ENCODE peak calls at places on chromosomes 4 and X, in four cellular contexts. One of them, this sample, is unnamed.

GRCh38 chrX:319579-320125 is 1.1 kb upstream of the GTPBP6 start:
- DNase-seq in NCI-H510A treated with DMSO at 0.1 percent for 48 hours: no peak
- DNase-seq in head of caudate nucleus: peak
- DNase-seq in GM12891: no peak
- DNase-seq in this sample: no peak

GRCh38 chr4:2186133-2186864 is 55.6 kb downstream of the HAUS3 start:
- DNase-seq in NCI-H510A treated with DMSO at 0.1 percent for 48 hours: peak
- DNase-seq in head of caudate nucleus: no peak
- DNase-seq in GM12891: no peak
- DNase-seq in this sample: peak

GRCh38 chr4:94757192-94758140 is at the start of gene BMPR1B:
- DNase-seq in NCI-H510A treated with DMSO at 0.1 percent for 48 hours: no peak
- DNase-seq in head of caudate nucleus: peak
- DNase-seq in GM12891: no peak
- DNase-seq in this sample: peak

GRCh38 chr4:10088135-10089010 is 28.2 kb downstream of the WDR1 start:
- DNase-seq in NCI-H510A treated with DMSO at 0.1 percent for 48 hours: no peak
- DNase-seq in GM12891: no peak
- DNase-seq in head of caudate nucleus: no peak
- DNase-seq in this sample: no peak

GRCh38 chrX:115560211-115560977 is 580 bp upstream of the PLS3 start:
- DNase-seq in head of caudate nucleus: no peak
- DNase-seq in NCI-H510A treated with DMSO at 0.1 percent for 48 hours: peak
- DNase-seq in GM12891: no peak
- DNase-seq in this sample: peak

GRCh38 chrX:129823115-129823514 is 20.6 kb downstream of the ZDHHC9 start:
- DNase-seq in head of caudate nucleus: no peak
- DNase-seq in GM12891: no peak
- DNase-seq in NCI-H510A treated with DMSO at 0.1 percent for 48 hours: no peak
- DNase-seq in this sample: no peak

GRCh38 chrX:137915466-137915865 is 349.5 kb downstream of the ZIC3 start:
- DNase-seq in GM12891: no peak
- DNase-seq in NCI-H510A treated with DMSO at 0.1 percent for 48 hours: no peak
- DNase-seq in head of caudate nucleus: no peak
- DNase-seq in this sample: no peak

GRCh38 chrX:119121341-119121740 is 6.3 kb downstream of the KIAA1210 start:
- DNase-seq in NCI-H510A treated with DMSO at 0.1 percent for 48 hours: no peak
- DNase-seq in head of caudate nucleus: no peak
- DNase-seq in GM12891: no peak
- DNase-seq in this sample: no peak

GRCh38 chr4:48012819-48013218 is 3.7 kb downstream of the CNGA1 start:
- DNase-seq in NCI-H510A treated with DMSO at 0.1 percent for 48 hours: no peak
- DNase-seq in GM12891: no peak
- DNase-seq in head of caudate nucleus: no peak
- DNase-seq in this sample: no peak

GRCh38 chr4:184804621-184805020 is 21.1 kb downstream of the ACSL1 start:
- DNase-seq in head of caudate nucleus: no peak
- DNase-seq in GM12891: no peak
- DNase-seq in NCI-H510A treated with DMSO at 0.1 percent for 48 hours: no peak
- DNase-seq in this sample: no peak

GRCh38 chrX:30659421-30659820 is 6.2 kb downstream of the GK start:
- DNase-seq in GM12891: no peak
- DNase-seq in head of caudate nucleus: no peak
- DNase-seq in NCI-H510A treated with DMSO at 0.1 percent for 48 hours: no peak
- DNase-seq in this sample: no peak

GRCh38 chr4:15013585-15013984 is 11.3 kb downstream of the CPEB2 start:
- DNase-seq in GM12891: no peak
- DNase-seq in head of caudate nucleus: no peak
- DNase-seq in NCI-H510A treated with DMSO at 0.1 percent for 48 hours: no peak
- DNase-seq in this sample: no peak

GRCh38 chr4:33709247-33709646 is 2535.1 kb downstream of the ARAP2 start:
- DNase-seq in GM12891: no peak
- DNase-seq in head of caudate nucleus: no peak
- DNase-seq in NCI-H510A treated with DMSO at 0.1 percent for 48 hours: no peak
- DNase-seq in this sample: no peak

GRCh38 chr4:161419822-161420221 is 744.0 kb downstream of the FSTL5 start:
- DNase-seq in GM12891: no peak
- DNase-seq in head of caudate nucleus: no peak
- DNase-seq in NCI-H510A treated with DMSO at 0.1 percent for 48 hours: no peak
- DNase-seq in this sample: no peak

GRCh38 chrX:51484616-51485015 is 11.8 kb downstream of the NUDT11 start:
- DNase-seq in NCI-H510A treated with DMSO at 0.1 percent for 48 hours: no peak
- DNase-seq in head of caudate nucleus: no peak
- DNase-seq in GM12891: no peak
- DNase-seq in this sample: no peak

GRCh38 chr4:96473246-96473645 is 633.4 kb downstream of the PDHA2 start:
- DNase-seq in NCI-H510A treated with DMSO at 0.1 percent for 48 hours: no peak
- DNase-seq in GM12891: no peak
- DNase-seq in head of caudate nucleus: no peak
- DNase-seq in this sample: no peak

GRCh38 chr4:6568689-6569332 is 6.2 kb upstream of the MAN2B2 start:
- DNase-seq in head of caudate nucleus: no peak
- DNase-seq in NCI-H510A treated with DMSO at 0.1 percent for 48 hours: no peak
- DNase-seq in GM12891: no peak
- DNase-seq in this sample: no peak

GRCh38 chr4:107035711-107036601 is at the start of gene DKK2:
- DNase-seq in head of caudate nucleus: peak
- DNase-seq in NCI-H510A treated with DMSO at 0.1 percent for 48 hours: no peak
- DNase-seq in GM12891: no peak
- DNase-seq in this sample: no peak

GRCh38 chr4:80133240-80133783 is 60.3 kb upstream of the ANTXR2 start:
- DNase-seq in NCI-H510A treated with DMSO at 0.1 percent for 48 hours: no peak
- DNase-seq in head of caudate nucleus: no peak
- DNase-seq in GM12891: no peak
- DNase-seq in this sample: no peak

GRCh38 chrX:137051978-137052640 is 18.3 kb upstream of the GPR101 start:
- DNase-seq in NCI-H510A treated with DMSO at 0.1 percent for 48 hours: peak
- DNase-seq in GM12891: peak
- DNase-seq in head of caudate nucleus: peak
- DNase-seq in this sample: peak

GRCh38 chr4:80321776-80322175 is 13.8 kb upstream of the CFAP299 start:
- DNase-seq in NCI-H510A treated with DMSO at 0.1 percent for 48 hours: no peak
- DNase-seq in head of caudate nucleus: no peak
- DNase-seq in GM12891: no peak
- DNase-seq in this sample: no peak

GRCh38 chr4:73205482-73205881 is 53.1 kb downstream of the ANKRD17 start:
- DNase-seq in head of caudate nucleus: no peak
- DNase-seq in NCI-H510A treated with DMSO at 0.1 percent for 48 hours: no peak
- DNase-seq in GM12891: no peak
- DNase-seq in this sample: no peak

GRCh38 chr4:24988776-24989175 is 42.0 kb downstream of the LGI2 start:
- DNase-seq in head of caudate nucleus: no peak
- DNase-seq in NCI-H510A treated with DMSO at 0.1 percent for 48 hours: peak
- DNase-seq in GM12891: no peak
- DNase-seq in this sample: peak

GRCh38 chr4:159464302-159464701 is 361.4 kb downstream of the RAPGEF2 start:
- DNase-seq in head of caudate nucleus: no peak
- DNase-seq in GM12891: no peak
- DNase-seq in NCI-H510A treated with DMSO at 0.1 percent for 48 hours: no peak
- DNase-seq in this sample: no peak

GRCh38 chr4:8168832-8169598 is 10.4 kb upstream of the ABLIM2 start:
- DNase-seq in head of caudate nucleus: no peak
- DNase-seq in GM12891: no peak
- DNase-seq in NCI-H510A treated with DMSO at 0.1 percent for 48 hours: no peak
- DNase-seq in this sample: no peak

GRCh38 chrX:34900691-34901090 is 41.9 kb upstream of the FAM47B start:
- DNase-seq in NCI-H510A treated with DMSO at 0.1 percent for 48 hours: no peak
- DNase-seq in GM12891: no peak
- DNase-seq in head of caudate nucleus: no peak
- DNase-seq in this sample: no peak

GRCh38 chr4:152454398-152455011 is 81.4 kb downstream of the FBXW7 start:
- DNase-seq in GM12891: no peak
- DNase-seq in head of caudate nucleus: no peak
- DNase-seq in NCI-H510A treated with DMSO at 0.1 percent for 48 hours: peak
- DNase-seq in this sample: no peak

This sample was measured in HuH-7.5.